ENCODE peak calls at places on chromosomes 1 and 21, in six cellular contexts. Z, L, H, T, J and C are unnamed samples. For H3K36me3, the result is how much of the 10 kb centered on the place peaks cover.

GRCh38 chr1:160548183-160548582 is 25.1 kb upstream of the SLAMF6 start:
- DNase-seq in T (no peak), H (no peak), J (no peak), Z (no peak), L (no peak), C (no peak)

GRCh38 chr21:17667256-17667655 is 54.6 kb upstream of the BTG3 start:
- DNase-seq in J (no peak), Z (no peak), H (no peak), L (no peak), T (no peak), C (no peak)

GRCh38 chr1:47593001-47593568 is 155.2 kb downstream of the FOXD2 start:
- DNase-seq in H (no peak), Z (peak), L (no peak), T (peak), J (no peak), C (peak)

GRCh38 chr21:35395728-35396127 is 346.6 kb upstream of the RUNX1 start:
- DNase-seq in H (no peak), L (no peak), J (no peak), Z (no peak), T (no peak), C (no peak)

GRCh38 chr1:230273141-230273710 is 152.9 kb downstream of the PGBD5 start:
- DNase-seq in H (no peak), Z (peak), L (no peak), J (no peak), T (no peak), C (no peak)

GRCh38 chr1:111517464-111518225 is 14.2 kb upstream of the ADORA3 start:
- DNase-seq in Z (no peak), L (no peak), T (no peak), H (no peak), J (no peak), C (no peak)

GRCh38 chr1:182484531-182485257 is 34.7 kb downstream of the RGSL1 start:
- DNase-seq in J (no peak), Z (no peak), H (no peak), L (no peak), T (peak), C (no peak)

GRCh38 chr21:19010996-19011395 is 607.4 kb upstream of the TMPRSS15 start:
- DNase-seq in H (no peak), T (no peak), Z (no peak), L (no peak), J (no peak), C (no peak)

GRCh38 chr1:2352341-2353214 is 38.8 kb downstream of the MORN1 start:
- DNase-seq in H (peak), Z (no peak), J (peak), T (no peak), L (peak), C (no peak)

GRCh38 chr1:20375563-20375962 is 84.9 kb downstream of the VWA5B1 start:
- DNase-seq in L (peak), T (no peak), Z (no peak), J (no peak), H (no peak), C (no peak)

GRCh38 chr21:46001821-46002681 is 20.5 kb downstream of the COL6A1 start:
- DNase-seq in H (peak), J (peak), L (peak), T (no peak), Z (no peak), C (peak)

GRCh38 chr1:201880928-201881571 is 7.6 kb upstream of the SHISA4 start:
- DNase-seq in T (no peak), L (no peak), J (no peak), H (no peak), Z (no peak), C (no peak)

GRCh38 chr1:77989762-77990161 is 10.9 kb upstream of the FUBP1 start:
- DNase-seq in T (peak), J (no peak), L (no peak), Z (no peak), H (no peak), C (no peak)

GRCh38 chr1:77983997-77984355 is 5.1 kb upstream of the FUBP1 start:
- DNase-seq in Z (no peak), T (no peak), H (no peak), L (no peak), J (no peak), C (no peak)

GRCh38 chr1:77984629-77985028 is 5.8 kb upstream of the FUBP1 start:
- DNase-seq in T (no peak), L (no peak), J (no peak), H (no peak), Z (no peak), C (no peak)

GRCh38 chr1:77987942-77988341 is 9.1 kb upstream of the FUBP1 start:
- DNase-seq in H (no peak), L (no peak), T (no peak), Z (no peak), J (no peak), C (no peak)

GRCh38 chr1:77986810-77987209 is 7.9 kb upstream of the FUBP1 start:
- DNase-seq in L (no peak), H (no peak), J (no peak), Z (no peak), T (no peak), C (no peak)
- H3K36me3 ChIP-seq in L (under half), H (under half), J (under half), Z (under half), T (under half), C (under half)

GRCh38 chr1:32208463-32208862 is 426 bp upstream of the DCDC2B start:
- DNase-seq in L (no peak), Z (no peak), H (no peak), T (no peak), J (no peak), C (no peak)

GRCh38 chr1:32201011-32201855 is 838 bp downstream of the CCDC28B start:
- DNase-seq in H (peak), Z (peak), J (peak), T (peak), L (peak), C (peak)

GRCh38 chr1:32208891-32209309 is at the start of gene DCDC2B:
- DNase-seq in H (no peak), T (peak), J (peak), Z (no peak), L (no peak), C (peak)

GRCh38 chr1:32204943-32205361 is 519 bp upstream of the IQCC start:
- DNase-seq in Z (no peak), T (peak), H (no peak), J (peak), L (no peak), C (no peak)

GRCh38 chr1:32205401-32206370 is at the start of gene IQCC:
- DNase-seq in T (peak), J (peak), L (peak), H (peak), Z (peak), C (peak)
- TF ChIP-seq CTCF in T (peak), J (no peak), L (no peak), H (no peak), Z (no peak), C (no peak)

DNA sequence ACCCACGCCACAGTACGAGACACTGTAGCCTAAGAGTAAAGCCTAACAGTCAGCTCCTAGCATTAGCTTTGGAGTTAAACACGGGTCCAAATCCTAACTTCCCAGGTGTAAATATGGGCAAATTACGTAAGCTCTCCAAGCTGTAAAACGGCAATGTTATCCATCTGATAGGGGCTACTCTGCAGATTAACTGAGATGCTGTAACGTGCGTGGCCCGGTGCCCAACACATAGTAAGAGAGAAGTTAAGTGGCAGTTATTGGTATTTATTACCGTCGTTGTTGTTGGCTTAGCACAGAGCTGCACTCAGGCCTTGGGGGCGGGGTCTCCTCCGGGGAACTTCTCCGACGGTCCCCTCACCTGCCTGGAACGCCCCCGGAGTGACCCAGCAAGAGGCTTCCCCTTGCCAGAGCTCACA is 457 bp downstream of the TRAPPC3 start:
- DNase-seq in L (no peak), T (no peak), J (no peak), H (no peak), Z (no peak), C (no peak)
- H3K36me3 ChIP-seq in L (under half), T (under half), J (under half), H (under half), Z (under half), C (under half)

DNA sequence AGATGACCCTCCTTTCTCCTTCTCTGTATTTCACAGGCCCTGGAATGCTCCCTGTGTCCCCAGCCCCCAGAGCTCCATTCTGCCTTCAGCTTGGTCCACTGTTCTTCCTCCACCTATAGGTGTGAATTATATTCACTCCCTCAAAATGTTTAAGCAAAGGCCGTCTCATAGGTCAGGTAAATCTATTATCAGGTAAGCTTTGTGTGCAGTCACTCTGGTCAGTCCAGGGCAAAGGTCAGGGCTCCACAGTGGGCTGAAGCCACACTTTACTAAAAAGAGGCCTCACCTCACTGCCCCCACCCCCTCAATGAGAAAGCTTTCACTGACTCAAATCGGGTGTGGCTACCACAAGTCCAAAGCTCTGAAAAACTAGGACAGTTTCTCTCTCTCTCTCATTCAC is 65.9 kb downstream of the DNTTIP2 start:
- DNase-seq in T (no peak), Z (no peak), J (no peak), H (no peak), L (no peak), C (no peak)
- TF ChIP-seq CTCF in T (no peak), Z (no peak), J (no peak), H (no peak), L (no peak), C (no peak)

GRCh38 chr1:19353596-19353995 is 41.5 kb downstream of the SLC66A1 start:
- DNase-seq in L (no peak), Z (no peak), H (no peak), T (peak), J (no peak), C (no peak)
- H3K36me3 ChIP-seq in L (under half), Z (half or more), H (under half), T (under half), J (under half), C (under half)